ENCODE peak calls at places on chromosomes 13 and 19, in five cellular contexts. C, U, T, S and H are unnamed samples. For H3K36me3, the result is how much of the 10 kb centered on the place peaks cover.

GRCh38 chr19:3844596-3844995 is 24.2 kb downstream of the ZFR2 start:
- DNase-seq in S (no peak), C (no peak), U (no peak), T (no peak), H (no peak)

GRCh38 chr13:28046981-28047380 is 53.4 kb downstream of the FLT3 start:
- DNase-seq in U (no peak), C (no peak), T (no peak), S (no peak), H (no peak)

GRCh38 chr13:110394371-110394841 is 87.3 kb downstream of the COL4A2 start:
- DNase-seq in T (no peak), C (no peak), U (no peak), S (no peak), H (peak)

GRCh38 chr13:32824671-32825070 is 191.6 kb upstream of the KL start:
- DNase-seq in C (no peak), U (peak), T (peak), S (no peak), H (peak)

GRCh38 chr19:54105796-54106195 is 3.1 kb downstream of the NDUFA3 start:
- DNase-seq in U (no peak), S (no peak), T (no peak), C (no peak), H (no peak)

GRCh38 chr13:38687246-38688229 is 661 bp downstream of the FREM2 start:
- DNase-seq in C (peak), S (no peak), U (peak), T (no peak), H (no peak)

GRCh38 chr19:21101511-21102242 is 19.7 kb downstream of the ZNF714 start:
- DNase-seq in U (no peak), T (no peak), S (no peak), C (no peak), H (no peak)

GRCh38 chr19:51380379-51380778 is 7.4 kb downstream of the LIM2 start:
- DNase-seq in U (no peak), C (no peak), S (no peak), T (no peak), H (no peak)

GRCh38 chr13:26895808-26896466 is 135.4 kb upstream of the GPR12 start:
- DNase-seq in S (no peak), U (no peak), C (no peak), T (no peak), H (no peak)

GRCh38 chr13:40348096-40348679 is 318.3 kb downstream of the FOXO1 start:
- DNase-seq in T (no peak), S (no peak), U (no peak), C (no peak), H (no peak)

GRCh38 chr19:48489608-48490216 is 20.5 kb downstream of the CYTH2 start:
- DNase-seq in S (peak), U (no peak), T (no peak), C (peak), H (peak)

GRCh38 chr13:51861728-51862300 is at the start of gene CCDC70:
- DNase-seq in C (no peak), S (no peak), U (no peak), T (no peak), H (peak)

GRCh38 chr19:51123381-51124186 is 1.1 kb upstream of the SIGLEC9 start:
- DNase-seq in C (peak), S (peak), T (no peak), U (no peak), H (no peak)

GRCh38 chr19:10430505-10431253 is 10.3 kb downstream of the PDE4A start:
- DNase-seq in S (no peak), U (no peak), T (no peak), C (peak), H (no peak)

GRCh38 chr13:36297600-36298338 is at the start of gene CCDC169:
- DNase-seq in T (peak), C (peak), U (no peak), S (no peak), H (peak)

GRCh38 chr13:32165791-32166190 is 134.2 kb downstream of the FRY start:
- DNase-seq in U (no peak), S (no peak), C (no peak), T (no peak), H (peak)

DNA sequence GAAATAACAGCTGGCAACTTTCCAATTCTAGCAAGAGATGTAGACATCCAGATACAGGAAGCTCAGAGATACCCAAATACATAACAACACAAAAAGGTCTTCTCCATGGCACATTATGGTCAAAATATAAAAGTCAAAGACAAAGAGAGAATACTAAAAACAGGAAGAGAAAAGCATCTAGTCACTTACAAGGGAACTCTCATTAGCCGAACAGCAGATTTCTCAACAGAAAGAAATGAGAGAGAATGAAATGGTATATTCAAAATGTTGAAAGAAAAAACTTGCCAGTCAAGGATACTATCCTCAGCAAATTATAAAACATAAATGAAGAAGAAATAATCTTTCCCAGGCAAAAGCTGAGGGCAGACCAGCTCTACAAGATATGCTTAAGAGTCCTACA is 12.4 kb downstream of the ZNF780A start:
- DNase-seq in S (no peak), C (no peak), U (no peak), T (no peak), H (no peak)
- H3K36me3 ChIP-seq in S (half or more), C (under half), U (half or more), T (half or more), H (under half)

GRCh38 chr13:94968757-94969086 is 256.4 kb upstream of the SOX21 start:
- DNase-seq in U (no peak), C (no peak), T (peak), S (no peak), H (no peak)

GRCh38 chr13:94968040-94968756 is 255.9 kb upstream of the SOX21 start:
- DNase-seq in S (no peak), U (no peak), T (peak), C (no peak), H (peak)

GRCh38 chr13:94972262-94972661 is 259.9 kb upstream of the SOX21 start:
- DNase-seq in U (no peak), S (no peak), C (no peak), T (no peak), H (no peak)

GRCh38 chr13:94966380-94966779 is 254.0 kb upstream of the SOX21 start:
- DNase-seq in S (no peak), T (no peak), C (no peak), U (no peak), H (no peak)

DNA sequence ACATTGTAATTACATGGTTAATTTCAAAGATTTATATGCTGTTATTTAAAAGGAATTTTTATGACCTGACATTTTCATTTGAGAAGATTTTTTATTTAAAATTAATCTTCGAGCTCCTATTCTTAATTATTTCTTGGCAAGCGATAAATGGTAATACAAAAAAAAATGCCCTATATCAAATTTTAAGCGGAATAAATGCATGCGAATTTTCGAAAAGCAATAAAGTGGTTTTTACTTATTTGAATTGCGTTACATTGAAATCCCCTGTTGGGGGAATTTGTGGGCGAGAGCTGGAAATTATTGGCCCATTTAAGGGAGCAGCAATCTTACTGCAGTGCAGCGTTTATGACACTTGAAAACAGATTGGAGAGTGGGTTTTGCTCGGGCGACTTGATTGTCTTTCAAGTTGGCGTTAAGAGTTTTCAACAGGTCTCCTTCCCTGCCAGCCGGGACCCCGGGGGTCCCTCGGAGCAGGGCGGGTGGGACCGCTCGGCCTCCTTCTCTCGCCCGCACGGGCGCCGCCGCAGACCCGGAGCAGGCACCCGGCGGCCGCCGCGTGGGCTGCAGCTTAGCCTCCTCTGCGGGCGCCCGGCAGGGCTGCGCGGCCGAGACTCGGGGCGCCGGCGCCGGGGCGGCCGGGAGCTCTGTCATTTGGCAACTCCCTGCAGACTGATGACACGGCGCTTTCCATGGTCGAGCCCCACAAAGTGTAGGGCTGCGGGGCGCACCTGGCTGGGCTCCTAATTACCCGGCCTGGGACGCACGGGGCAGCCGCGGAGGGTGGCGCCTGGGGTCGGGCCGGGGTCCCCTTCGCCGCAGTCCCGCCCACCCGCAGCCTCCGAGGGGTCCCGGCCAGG is 255.1 kb upstream of the SOX21 start:
- DNase-seq in U (no peak), C (no peak), T (peak), S (no peak), H (no peak)
- H3K4me3 ChIP-seq in U (peak), C (no peak), T (peak), S (no peak), H (peak)

DNA sequence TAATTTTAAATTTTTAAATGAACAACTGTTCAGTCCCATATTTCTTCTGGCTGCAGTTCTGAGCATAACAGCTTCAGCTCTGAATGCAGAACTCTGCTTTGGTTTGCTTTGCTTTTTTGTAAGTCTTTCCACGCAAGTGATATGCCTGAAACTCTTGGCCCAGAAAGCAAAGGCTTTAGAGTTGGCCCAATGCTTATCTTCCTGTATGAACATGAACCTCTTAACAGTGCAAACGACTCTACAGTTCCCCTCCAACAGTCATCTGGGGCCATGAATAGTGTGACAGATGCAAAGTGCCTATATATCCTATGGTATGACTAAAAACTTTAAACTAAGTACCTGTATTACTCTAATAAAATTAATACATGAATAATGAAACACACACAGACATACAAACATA is 14.7 kb downstream of the ZNF112 start:
- DNase-seq in C (no peak), T (no peak), U (no peak), S (no peak), H (no peak)
- H3K36me3 ChIP-seq in C (under half), T (half or more), U (under half), S (under half), H (under half)

DNA sequence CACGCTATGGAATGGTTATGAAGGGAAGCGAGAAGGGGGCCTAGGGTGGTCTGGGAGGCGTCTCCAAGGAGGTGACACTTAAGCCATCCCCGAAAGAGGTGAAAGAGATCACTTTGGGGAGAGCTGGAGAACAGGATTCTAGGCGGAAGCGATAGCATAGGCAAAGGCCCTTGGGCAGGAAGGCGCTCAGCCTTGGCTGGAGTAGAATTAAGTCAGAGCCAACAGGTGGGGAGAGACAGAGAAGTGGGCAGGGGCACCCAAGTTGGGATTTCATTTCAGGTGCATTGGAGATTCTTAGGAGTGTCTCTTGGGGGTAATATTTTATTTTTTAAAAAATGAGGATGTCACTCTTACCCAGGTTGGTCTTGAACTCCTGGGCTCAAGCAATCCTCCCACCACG is 9.6 kb downstream of the SNRPD2 start:
- DNase-seq in U (no peak), S (no peak), T (no peak), C (no peak), H (no peak)
- H3K4me3 ChIP-seq in U (no peak), S (peak), T (no peak), C (no peak), H (no peak)

GRCh38 chr13:50015263-50015662 is at the start of gene KCNRG:
- DNase-seq in C (no peak), T (no peak), S (no peak), U (no peak), H (peak)

GRCh38 chr13:50011461-50011860 is 3.8 kb upstream of the KCNRG start:
- DNase-seq in U (no peak), S (no peak), T (no peak), C (no peak), H (no peak)

GRCh38 chr13:50014404-50014803 is 840 bp upstream of the KCNRG start:
- DNase-seq in C (no peak), S (no peak), U (no peak), T (no peak), H (no peak)

GRCh38 chr13:50015750-50016149 is 506 bp downstream of the KCNRG start:
- DNase-seq in T (no peak), S (no peak), U (peak), C (no peak), H (no peak)

DNA sequence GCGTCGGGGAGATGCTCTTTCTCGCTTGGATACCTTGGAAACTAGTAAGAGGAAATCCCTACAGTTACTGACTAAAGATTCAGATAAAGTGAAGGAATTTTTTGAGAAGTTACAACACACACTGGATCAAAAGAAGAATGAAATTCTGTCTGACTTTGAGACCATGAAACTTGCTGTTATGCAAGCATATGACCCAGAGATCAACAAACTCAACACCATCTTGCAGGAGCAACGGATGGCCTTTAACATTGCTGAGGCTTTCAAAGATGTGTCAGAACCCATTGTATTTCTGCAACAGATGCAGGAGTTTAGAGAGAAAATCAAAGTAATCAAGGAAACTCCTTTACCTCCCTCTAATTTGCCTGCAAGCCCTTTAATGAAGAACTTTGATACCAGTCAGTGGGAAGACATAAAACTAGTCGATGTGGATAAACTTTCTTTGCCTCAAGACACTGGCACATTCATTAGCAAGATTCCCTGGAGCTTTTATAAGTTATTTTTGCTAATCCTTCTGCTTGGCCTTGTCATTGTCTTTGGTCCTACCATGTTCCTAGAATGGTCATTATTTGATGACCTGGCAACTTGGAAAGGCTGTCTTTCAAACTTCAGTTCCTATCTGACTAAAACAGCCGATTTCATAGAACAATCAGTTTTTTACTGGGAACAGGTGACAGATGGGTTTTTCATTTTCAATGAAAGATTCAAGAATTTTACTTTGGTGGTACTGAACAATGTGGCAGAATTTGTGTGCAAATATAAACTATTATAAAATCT is 2.7 kb upstream of the KCNRG start:
- DNase-seq in T (no peak), S (no peak), U (no peak), C (no peak), H (no peak)
- H3K36me3 ChIP-seq in T (half or more), S (half or more), U (under half), C (under half), H (under half)

DNA sequence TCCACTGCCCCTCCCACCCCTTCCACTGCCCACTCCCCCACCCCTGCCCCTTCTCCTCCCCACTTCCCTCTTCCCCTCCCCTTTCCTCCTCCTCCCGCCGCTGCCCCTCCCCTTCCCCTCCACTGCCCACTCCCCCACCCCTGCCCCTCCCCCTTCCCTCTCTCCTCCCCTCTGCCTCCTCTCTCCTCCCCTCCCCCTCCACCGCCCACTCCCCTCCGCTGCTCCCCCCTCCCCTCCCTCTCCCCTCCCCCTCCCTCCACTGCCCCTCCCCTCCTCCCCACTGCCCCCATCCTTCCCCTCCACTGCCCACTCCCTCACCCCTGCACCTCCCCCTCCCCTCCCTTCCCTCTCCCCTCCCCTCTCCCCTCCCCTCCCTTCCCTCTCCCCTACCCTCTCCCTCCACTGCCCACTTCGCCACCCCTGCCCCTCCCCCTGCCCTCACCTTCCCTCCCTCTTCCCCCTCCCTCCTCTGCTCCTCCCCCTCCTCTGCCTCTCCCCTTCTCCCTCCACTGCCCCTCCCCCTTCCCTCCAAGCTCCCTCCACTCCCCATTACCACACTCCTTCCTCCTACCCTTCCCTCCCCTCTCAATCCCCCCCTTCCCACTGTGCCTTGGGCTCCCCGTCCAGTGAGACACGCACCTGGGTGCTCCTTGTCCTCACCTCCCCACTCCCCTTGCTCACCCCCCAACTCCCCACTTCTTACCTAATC is 21.9 kb downstream of the ATP8B3 start:
- DNase-seq in T (no peak), S (no peak), C (no peak), U (no peak), H (no peak)
- H3K4me3 ChIP-seq in T (no peak), S (no peak), C (no peak), U (peak), H (no peak)

DNA sequence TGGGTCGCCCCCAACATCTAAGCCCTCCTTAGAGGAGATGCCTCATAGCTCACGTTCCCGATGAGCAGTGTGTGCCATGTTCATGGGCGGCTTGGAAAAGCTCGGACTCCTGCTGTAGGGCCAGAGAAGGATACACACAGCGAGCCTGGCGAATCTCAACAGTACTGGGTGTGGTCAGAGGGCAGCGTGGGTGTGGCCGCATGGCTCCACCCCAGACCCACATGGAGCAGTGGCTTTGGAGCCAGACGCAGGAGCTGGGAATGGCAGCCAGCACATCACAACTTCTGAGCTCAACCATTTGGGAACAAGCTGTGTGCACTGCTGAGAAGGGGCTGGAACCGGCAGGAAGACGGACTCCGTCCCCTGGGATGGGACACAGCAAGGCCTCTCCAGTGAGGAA is 15.6 kb downstream of the CAPS start:
- DNase-seq in C (no peak), U (no peak), T (no peak), S (no peak), H (no peak)
- H3K36me3 ChIP-seq in C (under half), U (half or more), T (half or more), S (half or more), H (half or more)